ENCODE peak calls at places on chromosomes 5 and 9, in nine cellular contexts. D is right cardiac atrium; J is A673; L is CD4-positive, alpha-beta T cell; B is cardiac muscle cell; F is A549; X is MM.1S; U is neuronal stem cell; Z is coronary artery. N is an unnamed sample.

GRCh38 chr5:96997265-96997859 is 61.5 kb downstream of the LNPEP start:
- DNase-seq in D (no peak), J (peak), L (no peak), B (peak), F (peak), X (peak), U (peak), Z (no peak), N (peak)

GRCh38 chr5:88667187-88668141 is 215.5 kb downstream of the MEF2C start:
- DNase-seq in D (no peak), J (peak), L (no peak), B (no peak), F (no peak), X (peak), U (no peak), Z (no peak), N (no peak)

GRCh38 chr5:53419247-53419646 is 61.2 kb upstream of the FST start:
- DNase-seq in D (no peak), J (no peak), L (no peak), B (peak), F (peak), X (no peak), U (no peak), Z (no peak), N (no peak)

GRCh38 chr5:123285122-123286011 is 137.8 kb downstream of the CEP120 start:
- DNase-seq in D (no peak), J (no peak), L (no peak), B (peak), F (no peak), X (no peak), U (peak), Z (no peak), N (no peak)

GRCh38 chr5:157308826-157309465 is 43.0 kb downstream of the CYFIP2 start:
- DNase-seq in D (no peak), J (peak), L (peak), B (peak), F (no peak), X (no peak), U (no peak), Z (no peak), N (no peak)

GRCh38 chr5:78504726-78505431 is 143.7 kb downstream of the LHFPL2 start:
- DNase-seq in D (peak), J (peak), L (no peak), B (peak), F (peak), X (no peak), U (no peak), Z (peak), N (peak)

GRCh38 chr9:79581794-79582193 is 10.0 kb downstream of the TLE4 start:
- DNase-seq in D (no peak), J (no peak), L (peak), B (peak), F (peak), X (no peak), U (no peak), Z (no peak), N (no peak)

GRCh38 chr9:120386390-120387131 is 193.4 kb downstream of the CDK5RAP2 start:
- DNase-seq in D (no peak), J (no peak), L (no peak), B (peak), F (no peak), X (no peak), U (no peak), Z (no peak), N (no peak)

GRCh38 chr5:96427823-96428222 is 5.2 kb downstream of the PCSK1 start:
- DNase-seq in D (no peak), J (peak), L (no peak), B (peak), F (no peak), X (no peak), U (no peak), Z (no peak), N (no peak)

GRCh38 chr9:133891741-133892140 is 100.4 kb downstream of the VAV2 start:
- DNase-seq in D (no peak), J (no peak), L (no peak), B (no peak), F (no peak), X (no peak), U (no peak), Z (no peak), N (no peak)

GRCh38 chr5:94459915-94460314 is 158.5 kb downstream of the KIAA0825 start:
- DNase-seq in D (no peak), J (no peak), L (no peak), B (no peak), F (no peak), X (no peak), U (no peak), Z (no peak), N (no peak)

GRCh38 chr9:72909428-72909827 is 43.4 kb downstream of the ALDH1A1 start:
- DNase-seq in D (no peak), J (no peak), L (no peak), B (no peak), F (no peak), X (no peak), U (no peak), Z (no peak), N (no peak)

GRCh38 chr5:83368317-83368716 is 103.2 kb upstream of the VCAN start:
- DNase-seq in D (no peak), J (peak), L (no peak), B (peak), F (no peak), X (no peak), U (no peak), Z (no peak), N (no peak)

GRCh38 chr9:135109650-135110049 is 22.2 kb downstream of the OLFM1 start:
- DNase-seq in D (peak), J (no peak), L (no peak), B (no peak), F (no peak), X (no peak), U (no peak), Z (no peak), N (no peak)

GRCh38 chr9:105438136-105438839 is 9.5 kb upstream of the FSD1L start:
- DNase-seq in D (no peak), J (no peak), L (no peak), B (peak), F (no peak), X (no peak), U (no peak), Z (no peak), N (no peak)

GRCh38 chr5:109413463-109413862 is 3.7 kb upstream of the PJA2 start:
- DNase-seq in D (peak), J (peak), L (no peak), B (peak), F (no peak), X (no peak), U (peak), Z (no peak), N (no peak)

GRCh38 chr5:8233479-8233878 is 364.5 kb downstream of the MTRR start:
- DNase-seq in D (no peak), J (no peak), L (no peak), B (no peak), F (no peak), X (no peak), U (no peak), Z (no peak), N (no peak)

GRCh38 chr5:72378636-72379289 is 58.6 kb downstream of the PTCD2 start:
- DNase-seq in D (no peak), J (peak), L (no peak), B (peak), F (peak), X (no peak), U (no peak), Z (no peak), N (no peak)

GRCh38 chr5:8577792-8578191 is 708.8 kb downstream of the MTRR start:
- DNase-seq in D (no peak), J (no peak), L (no peak), B (peak), F (no peak), X (no peak), U (no peak), Z (no peak), N (no peak)

GRCh38 chr5:95803271-95804148 is 19.0 kb downstream of the GLRX start:
- DNase-seq in D (no peak), J (no peak), L (no peak), B (no peak), F (peak), X (no peak), U (no peak), Z (no peak), N (no peak)

DNA sequence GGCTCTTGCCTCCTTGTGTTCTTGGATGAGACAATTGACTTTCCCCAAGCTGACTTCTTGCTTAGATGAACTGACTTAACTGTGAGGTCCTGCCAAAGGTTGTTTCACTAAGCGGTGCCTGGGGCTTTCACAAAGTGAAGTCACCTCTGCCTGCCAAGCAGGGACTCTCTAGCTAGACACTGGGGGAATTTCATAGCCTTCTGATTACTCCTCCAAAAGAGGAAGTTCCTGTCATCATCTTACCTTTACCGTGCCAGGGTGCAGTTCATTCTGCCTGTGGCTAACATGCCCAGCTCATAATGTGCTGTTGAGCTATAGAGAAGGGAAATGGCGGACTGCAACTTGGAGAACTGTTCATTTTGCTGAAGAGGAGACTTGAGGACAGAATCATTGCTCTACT is 472.0 kb upstream of the WWC1 start:
- DNase-seq in D (no peak), J (no peak), L (no peak), B (no peak), F (no peak), X (no peak), U (no peak), Z (no peak), N (no peak)
- H3K27ac ChIP-seq in D (no peak), J (no peak), L (no peak), B (no peak), F (no peak), X (no peak), U (no peak), Z (no peak), N (no peak)

GRCh38 chr9:136541709-136542108 is 4.1 kb downstream of the NOTCH1 start:
- DNase-seq in D (no peak), J (no peak), L (no peak), B (no peak), F (no peak), X (no peak), U (no peak), Z (no peak), N (no peak)

GRCh38 chr9:136542246-136543041 is 3.4 kb downstream of the NOTCH1 start:
- DNase-seq in D (no peak), J (peak), L (no peak), B (no peak), F (no peak), X (no peak), U (peak), Z (no peak), N (no peak)

GRCh38 chr9:136543830-136544548 is 1.9 kb downstream of the NOTCH1 start:
- DNase-seq in D (peak), J (no peak), L (no peak), B (no peak), F (no peak), X (no peak), U (no peak), Z (no peak), N (peak)

GRCh38 chr9:136544549-136545064 is 1.2 kb downstream of the NOTCH1 start:
- DNase-seq in D (peak), J (peak), L (no peak), B (peak), F (no peak), X (peak), U (no peak), Z (no peak), N (peak)

GRCh38 chr9:136543280-136543679 is 2.6 kb downstream of the NOTCH1 start:
- DNase-seq in D (no peak), J (no peak), L (peak), B (no peak), F (no peak), X (no peak), U (no peak), Z (no peak), N (no peak)
- H3K27ac ChIP-seq in D (peak), J (no peak), L (no peak), B (no peak), F (no peak), X (no peak), U (peak), Z (peak), N (peak)

GRCh38 chr9:129677456-129677855 is 12.0 kb downstream of the PRRX2 start:
- DNase-seq in D (peak), J (no peak), L (no peak), B (no peak), F (no peak), X (no peak), U (no peak), Z (no peak), N (no peak)

GRCh38 chr9:129678844-129679243 is 13.4 kb downstream of the PRRX2 start:
- DNase-seq in D (no peak), J (no peak), L (no peak), B (no peak), F (no peak), X (no peak), U (no peak), Z (no peak), N (no peak)

GRCh38 chr9:129675656-129676055 is 10.2 kb downstream of the PRRX2 start:
- DNase-seq in D (no peak), J (no peak), L (no peak), B (peak), F (no peak), X (no peak), U (no peak), Z (no peak), N (no peak)

GRCh38 chr9:129676287-129676686 is 10.8 kb downstream of the PRRX2 start:
- DNase-seq in D (no peak), J (no peak), L (no peak), B (no peak), F (no peak), X (no peak), U (no peak), Z (no peak), N (no peak)

DNA sequence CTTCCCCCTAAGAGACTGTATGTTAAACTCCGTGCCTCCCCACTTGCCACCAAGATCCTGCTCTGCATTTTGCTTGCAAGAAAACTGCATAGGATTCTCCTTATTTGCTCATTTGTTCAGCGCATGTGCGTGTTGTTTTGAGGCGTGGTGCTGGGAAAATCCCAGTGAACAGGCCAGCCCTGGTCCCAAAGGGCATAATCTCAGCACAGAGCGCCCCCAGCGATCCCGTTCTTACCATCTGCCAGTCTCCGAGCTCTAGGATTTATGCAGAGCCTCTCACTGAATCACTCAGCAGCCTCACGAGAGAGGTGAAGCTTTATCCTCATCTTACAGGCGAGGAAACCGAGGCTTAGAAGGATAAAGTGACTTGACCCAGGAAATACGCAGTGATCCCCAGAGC is 11.5 kb downstream of the PRRX2 start:
- DNase-seq in D (peak), J (no peak), L (no peak), B (no peak), F (no peak), X (no peak), U (no peak), Z (no peak), N (no peak)
- H3K27ac ChIP-seq in D (no peak), J (no peak), L (no peak), B (no peak), F (no peak), X (no peak), U (no peak), Z (no peak), N (no peak)

DNA sequence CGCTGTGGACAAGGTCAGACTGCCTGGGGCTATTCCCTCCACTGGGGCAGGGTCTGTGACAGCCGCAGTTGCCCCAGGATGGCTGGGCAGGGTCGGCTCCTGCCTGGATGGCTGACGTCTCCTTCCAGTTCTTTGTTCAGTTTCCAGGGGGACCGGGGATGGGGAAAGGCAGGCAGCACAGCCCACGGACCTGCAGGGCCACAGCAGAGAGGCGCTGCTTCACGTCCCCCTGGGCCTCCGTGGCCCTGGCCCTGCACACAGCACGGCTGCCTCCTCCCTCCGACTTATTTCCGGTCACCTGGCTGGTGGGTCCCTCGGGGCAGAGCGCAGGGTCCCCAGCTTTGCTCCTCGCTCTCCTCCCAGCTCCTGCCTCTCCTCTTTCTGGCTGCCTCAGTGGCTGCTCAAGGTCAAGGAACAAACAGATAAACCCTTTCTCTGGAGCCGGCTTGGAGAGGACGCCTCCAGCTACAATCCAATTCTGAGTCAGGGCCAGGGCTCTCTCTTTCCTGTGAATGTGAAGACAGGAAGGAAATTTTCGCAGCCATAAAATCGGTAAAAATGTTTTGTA is 169.7 kb downstream of the C9orf50 start:
- DNase-seq in D (peak), J (no peak), L (no peak), B (peak), F (no peak), X (no peak), U (no peak), Z (no peak), N (no peak)
- H3K27ac ChIP-seq in D (peak), J (no peak), L (no peak), B (peak), F (no peak), X (no peak), U (no peak), Z (peak), N (peak)

DNA sequence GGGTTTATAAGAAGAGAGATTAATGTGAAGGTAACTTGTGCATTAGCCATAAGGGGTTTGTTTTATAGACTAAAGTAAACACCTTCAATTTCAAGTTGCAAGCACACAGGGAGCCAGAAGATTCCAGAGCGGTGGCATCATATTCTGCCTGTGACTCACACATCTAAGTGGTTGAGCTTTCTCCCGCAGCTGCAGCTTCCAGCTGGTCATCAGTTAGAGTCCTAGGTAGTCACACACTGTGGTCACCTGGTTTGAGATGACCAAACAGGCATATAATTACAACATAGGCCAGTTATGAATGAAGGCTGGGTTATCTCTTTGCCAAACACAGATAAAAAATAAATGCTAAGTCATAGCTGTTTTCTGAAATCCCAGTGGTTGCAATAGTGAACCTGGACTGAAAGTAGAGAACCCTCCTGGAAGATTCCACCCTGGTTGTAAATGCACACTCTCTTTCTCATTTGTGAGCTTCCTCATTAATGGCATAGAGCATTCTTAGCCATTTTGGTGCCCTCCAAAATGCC is 171.3 kb downstream of the GDNF start:
- DNase-seq in D (peak), J (peak), L (no peak), B (peak), F (peak), X (no peak), U (no peak), Z (no peak), N (no peak)
- H3K27ac ChIP-seq in D (peak), J (no peak), L (no peak), B (no peak), F (peak), X (no peak), U (no peak), Z (no peak), N (no peak)